ENCODE peak calls at places on chromosomes 4 and X, in seven cellular contexts. One of them, this sample, is unnamed.

GRCh38 chr4:8224596-8225289 is 25.7 kb downstream of the SH3TC1 start:
- DNase-seq in tibial artery: no peak
- DNase-seq in SJSA1: no peak
- DNase-seq in adipocyte: no peak
- DNase-seq in adrenal gland: no peak
- DNase-seq in psoas muscle: no peak
- DNase-seq in right cardiac atrium: no peak
- DNase-seq in this sample: no peak

GRCh38 chr4:124334119-124334518 is 378.4 kb downstream of the ANKRD50 start:
- DNase-seq in tibial artery: no peak
- DNase-seq in SJSA1: no peak
- DNase-seq in adipocyte: peak; percentile 93
- DNase-seq in adrenal gland: peak; percentile 59
- DNase-seq in psoas muscle: no peak
- DNase-seq in right cardiac atrium: no peak
- DNase-seq in this sample: peak; percentile 36

GRCh38 chr4:119099227-119099910 is 36.3 kb upstream of the MYOZ2 start:
- DNase-seq in tibial artery: no peak
- DNase-seq in SJSA1: no peak
- DNase-seq in adipocyte: peak; percentile 82
- DNase-seq in adrenal gland: no peak
- DNase-seq in psoas muscle: no peak
- DNase-seq in right cardiac atrium: no peak
- DNase-seq in this sample: no peak

GRCh38 chr4:17232575-17233253 is 279.2 kb downstream of the QDPR start:
- DNase-seq in tibial artery: peak; percentile 32
- DNase-seq in SJSA1: peak; percentile 72
- DNase-seq in adipocyte: peak; percentile 78
- DNase-seq in adrenal gland: peak; percentile 81
- DNase-seq in psoas muscle: no peak
- DNase-seq in right cardiac atrium: peak; percentile 42
- DNase-seq in this sample: no peak

GRCh38 chr4:73843369-73843768 is 6.9 kb downstream of the CXCL6 start:
- DNase-seq in tibial artery: no peak
- DNase-seq in SJSA1: no peak
- DNase-seq in adipocyte: no peak
- DNase-seq in adrenal gland: no peak
- DNase-seq in psoas muscle: no peak
- DNase-seq in right cardiac atrium: no peak
- DNase-seq in this sample: no peak

GRCh38 chr4:110109455-110109854 is 89.0 kb downstream of the ELOVL6 start:
- DNase-seq in tibial artery: no peak
- DNase-seq in SJSA1: no peak
- DNase-seq in adipocyte: peak; percentile 42
- DNase-seq in adrenal gland: no peak
- DNase-seq in psoas muscle: no peak
- DNase-seq in right cardiac atrium: no peak
- DNase-seq in this sample: no peak

GRCh38 chr4:27684501-27685077 is 823.9 kb downstream of the STIM2 start:
- DNase-seq in tibial artery: peak; percentile 23
- DNase-seq in SJSA1: no peak
- DNase-seq in adipocyte: peak; percentile 78
- DNase-seq in adrenal gland: peak; percentile 81
- DNase-seq in psoas muscle: peak; percentile 44
- DNase-seq in right cardiac atrium: peak; percentile 14
- DNase-seq in this sample: no peak

GRCh38 chrX:97740044-97740443 is 856.3 kb downstream of the RPA4 start:
- DNase-seq in tibial artery: no peak
- DNase-seq in SJSA1: no peak
- DNase-seq in adipocyte: no peak
- DNase-seq in adrenal gland: no peak
- DNase-seq in psoas muscle: no peak
- DNase-seq in right cardiac atrium: no peak
- DNase-seq in this sample: no peak

GRCh38 chrX:18890724-18891560 is 93.0 kb downstream of the PHKA2 start:
- DNase-seq in tibial artery: no peak
- DNase-seq in SJSA1: no peak
- DNase-seq in adipocyte: no peak
- DNase-seq in adrenal gland: no peak
- DNase-seq in psoas muscle: no peak
- DNase-seq in right cardiac atrium: no peak
- DNase-seq in this sample: no peak

GRCh38 chr4:47528651-47529050 is 43.6 kb downstream of the ATP10D start:
- DNase-seq in tibial artery: no peak
- DNase-seq in SJSA1: no peak
- DNase-seq in adipocyte: peak; percentile 28
- DNase-seq in adrenal gland: no peak
- DNase-seq in psoas muscle: no peak
- DNase-seq in right cardiac atrium: no peak
- DNase-seq in this sample: no peak

GRCh38 chr4:119647558-119647957 is 19.0 kb upstream of the PDE5A start:
- DNase-seq in tibial artery: no peak
- DNase-seq in SJSA1: no peak
- DNase-seq in adipocyte: peak; percentile 53
- DNase-seq in adrenal gland: no peak
- DNase-seq in psoas muscle: no peak
- DNase-seq in right cardiac atrium: no peak
- DNase-seq in this sample: no peak

GRCh38 chrX:153434801-153435200 is 11.1 kb downstream of the TREX2 start:
- DNase-seq in tibial artery: no peak
- DNase-seq in SJSA1: no peak
- DNase-seq in adipocyte: no peak
- DNase-seq in adrenal gland: no peak
- DNase-seq in psoas muscle: no peak
- DNase-seq in right cardiac atrium: no peak
- DNase-seq in this sample: no peak

GRCh38 chr4:153465583-153465921 is 608 bp upstream of the TMEM131L start:
- DNase-seq in tibial artery: peak; percentile 61
- DNase-seq in SJSA1: peak; percentile 60
- DNase-seq in adipocyte: peak; percentile 65
- DNase-seq in adrenal gland: peak; percentile 77
- DNase-seq in psoas muscle: peak; percentile 72
- DNase-seq in right cardiac atrium: peak; percentile 47
- DNase-seq in this sample: peak; percentile 41

GRCh38 chrX:9663216-9663615 is 102.4 kb downstream of the GPR143 start:
- DNase-seq in tibial artery: no peak
- DNase-seq in SJSA1: no peak
- DNase-seq in adipocyte: no peak
- DNase-seq in adrenal gland: no peak
- DNase-seq in psoas muscle: no peak
- DNase-seq in right cardiac atrium: no peak
- DNase-seq in this sample: no peak

GRCh38 chr4:128277856-128278255 is 9.8 kb downstream of the PGRMC2 start:
- DNase-seq in tibial artery: no peak
- DNase-seq in SJSA1: no peak
- DNase-seq in adipocyte: no peak
- DNase-seq in adrenal gland: no peak
- DNase-seq in psoas muscle: no peak
- DNase-seq in right cardiac atrium: no peak
- DNase-seq in this sample: no peak

GRCh38 chrX:111040377-111041017 is 55.5 kb upstream of the PAK3 start:
- DNase-seq in tibial artery: no peak
- DNase-seq in SJSA1: no peak
- DNase-seq in adipocyte: no peak
- DNase-seq in adrenal gland: no peak
- DNase-seq in psoas muscle: no peak
- DNase-seq in right cardiac atrium: no peak
- DNase-seq in this sample: no peak

GRCh38 chr4:144615182-144615581 is 30.8 kb upstream of the HHIP start:
- DNase-seq in tibial artery: no peak
- DNase-seq in SJSA1: no peak
- DNase-seq in adipocyte: no peak
- DNase-seq in adrenal gland: no peak
- DNase-seq in psoas muscle: no peak
- DNase-seq in right cardiac atrium: no peak
- DNase-seq in this sample: no peak

DNA sequence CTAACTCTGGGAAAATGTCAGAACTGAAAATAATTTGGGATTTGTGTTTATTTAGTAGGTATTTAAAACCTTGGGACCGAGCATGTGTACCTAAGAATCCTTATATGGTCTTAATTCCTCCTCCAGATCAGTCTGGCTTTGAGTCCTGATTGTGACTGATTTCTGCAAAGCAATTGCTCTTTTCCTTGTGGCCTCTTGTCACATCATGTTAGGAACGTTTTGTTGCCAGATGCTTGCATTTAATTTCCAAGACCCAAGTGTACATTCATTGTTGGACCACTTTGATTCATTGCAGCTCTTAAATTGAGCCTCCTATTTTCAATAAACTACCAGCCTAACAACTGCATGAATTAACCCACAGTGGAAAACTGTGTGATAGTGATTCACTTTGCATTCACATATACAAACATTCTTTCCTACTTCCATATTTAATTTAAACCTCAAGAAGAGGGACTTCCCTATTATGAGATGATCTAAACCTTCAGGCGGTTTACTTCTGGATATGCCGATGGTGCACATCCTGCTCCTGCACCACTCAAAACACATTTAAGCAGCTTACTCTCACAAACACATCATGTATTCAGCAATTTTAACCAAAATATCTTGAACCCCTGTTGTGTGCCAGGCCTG is 118.4 kb downstream of the AFF1 start:
- DNase-seq in tibial artery: no peak
- DNase-seq in SJSA1: no peak
- DNase-seq in adipocyte: no peak
- DNase-seq in adrenal gland: no peak
- DNase-seq in psoas muscle: no peak
- DNase-seq in right cardiac atrium: no peak
- DNase-seq in this sample: no peak
- H3K4me1 ChIP-seq in tibial artery: peaks cover 75% of the 10 kb centered on the region
- H3K4me1 ChIP-seq in SJSA1: peaks cover 24% of the 10 kb centered on the region
- H3K4me1 ChIP-seq in adipocyte: peaks cover 41% of the 10 kb centered on the region
- H3K4me1 ChIP-seq in adrenal gland: peaks cover 72% of the 10 kb centered on the region
- H3K4me1 ChIP-seq in psoas muscle: peaks cover 77% of the 10 kb centered on the region
- H3K4me1 ChIP-seq in right cardiac atrium: peaks cover 27% of the 10 kb centered on the region
- H3K4me1 ChIP-seq in this sample: peaks cover 16% of the 10 kb centered on the region

GRCh38 chr4:76898385-76898692 is 395 bp upstream of the SOWAHB start:
- DNase-seq in tibial artery: no peak
- DNase-seq in SJSA1: no peak
- DNase-seq in adipocyte: peak; percentile 12
- DNase-seq in adrenal gland: no peak
- DNase-seq in psoas muscle: no peak
- DNase-seq in right cardiac atrium: no peak
- DNase-seq in this sample: no peak

GRCh38 chr4:76897522-76898384 is at the start of gene SOWAHB:
- DNase-seq in tibial artery: no peak
- DNase-seq in SJSA1: no peak
- DNase-seq in adipocyte: peak; percentile 48
- DNase-seq in adrenal gland: no peak
- DNase-seq in psoas muscle: peak; percentile 53
- DNase-seq in right cardiac atrium: no peak
- DNase-seq in this sample: peak; percentile 86

GRCh38 chr4:76896048-76896447 is 1.9 kb downstream of the SOWAHB start:
- DNase-seq in tibial artery: no peak
- DNase-seq in SJSA1: no peak
- DNase-seq in adipocyte: no peak
- DNase-seq in adrenal gland: no peak
- DNase-seq in psoas muscle: no peak
- DNase-seq in right cardiac atrium: no peak
- DNase-seq in this sample: no peak

GRCh38 chr4:76895619-76896018 is 2.3 kb downstream of the SOWAHB start:
- DNase-seq in tibial artery: no peak
- DNase-seq in SJSA1: no peak
- DNase-seq in adipocyte: no peak
- DNase-seq in adrenal gland: no peak
- DNase-seq in psoas muscle: no peak
- DNase-seq in right cardiac atrium: no peak
- DNase-seq in this sample: no peak

GRCh38 chr4:76896731-76897521 is 1.0 kb downstream of the SOWAHB start:
- DNase-seq in tibial artery: no peak
- DNase-seq in SJSA1: no peak
- DNase-seq in adipocyte: peak; percentile 52
- DNase-seq in adrenal gland: no peak
- DNase-seq in psoas muscle: no peak
- DNase-seq in right cardiac atrium: peak; percentile 14
- DNase-seq in this sample: no peak
- H3K4me3 ChIP-seq in tibial artery: peak overlapping the region; percentile 66
- H3K4me3 ChIP-seq in SJSA1: peak overlapping the region; percentile 32
- H3K4me3 ChIP-seq in adipocyte: peak overlapping the region; percentile 65
- H3K4me3 ChIP-seq in adrenal gland: peak overlapping the region; percentile 64
- H3K4me3 ChIP-seq in psoas muscle: peak overlapping the region; percentile 64
- H3K4me3 ChIP-seq in right cardiac atrium: peak overlapping the region; percentile 50
- H3K4me3 ChIP-seq in this sample: peak overlapping the region; percentile 51

DNA sequence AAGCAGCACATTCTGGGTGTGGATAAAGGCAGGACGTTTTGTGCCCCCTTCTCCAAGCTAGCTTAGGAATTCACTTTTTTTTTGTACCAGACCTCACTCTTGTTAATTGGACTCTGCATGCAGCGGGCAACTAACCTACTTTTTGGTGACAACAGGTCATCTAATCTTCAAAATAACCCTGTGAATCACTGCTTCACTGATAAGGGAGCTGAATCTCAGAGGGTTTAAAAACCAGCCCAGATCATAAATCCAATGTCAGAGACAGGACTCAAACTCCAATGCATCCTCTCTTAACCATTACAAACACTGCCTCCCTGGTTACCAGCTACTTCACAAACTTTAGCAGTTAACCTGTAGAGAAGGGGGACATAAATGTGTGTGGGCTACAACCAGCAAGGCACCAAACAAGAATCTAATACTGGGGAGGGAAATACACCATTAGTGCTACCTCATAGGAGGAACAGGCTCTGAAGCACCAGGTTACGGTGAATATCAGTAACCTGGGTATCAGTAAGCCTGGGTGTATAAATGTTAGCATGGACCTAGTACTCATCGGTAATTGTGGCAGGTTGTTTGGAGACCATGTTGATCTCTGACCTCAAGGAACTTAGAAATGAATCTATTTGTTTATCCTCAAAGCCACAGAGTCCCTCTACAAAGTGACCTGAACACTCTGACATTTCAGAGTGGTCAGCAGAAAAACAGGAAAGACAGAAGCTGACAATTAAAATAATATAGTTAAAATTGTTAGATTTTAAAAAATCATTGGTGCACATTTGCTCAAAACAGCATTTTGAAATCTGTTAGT is 2.6 kb downstream of the TIFA start:
- DNase-seq in tibial artery: no peak
- DNase-seq in SJSA1: no peak
- DNase-seq in adipocyte: no peak
- DNase-seq in adrenal gland: no peak
- DNase-seq in psoas muscle: no peak
- DNase-seq in right cardiac atrium: no peak
- DNase-seq in this sample: no peak
- H3K4me1 ChIP-seq in tibial artery: peaks cover 22% of the 10 kb centered on the region
- H3K4me1 ChIP-seq in SJSA1: peaks cover 25% of the 10 kb centered on the region
- H3K4me1 ChIP-seq in adipocyte: peaks cover 15% of the 10 kb centered on the region
- H3K4me1 ChIP-seq in adrenal gland: peaks cover 27% of the 10 kb centered on the region
- H3K4me1 ChIP-seq in psoas muscle: peaks cover 16% of the 10 kb centered on the region
- H3K4me1 ChIP-seq in right cardiac atrium: no peaks in the 10 kb centered on the region
- H3K4me1 ChIP-seq in this sample: peaks cover 1% of the 10 kb centered on the region

DNA sequence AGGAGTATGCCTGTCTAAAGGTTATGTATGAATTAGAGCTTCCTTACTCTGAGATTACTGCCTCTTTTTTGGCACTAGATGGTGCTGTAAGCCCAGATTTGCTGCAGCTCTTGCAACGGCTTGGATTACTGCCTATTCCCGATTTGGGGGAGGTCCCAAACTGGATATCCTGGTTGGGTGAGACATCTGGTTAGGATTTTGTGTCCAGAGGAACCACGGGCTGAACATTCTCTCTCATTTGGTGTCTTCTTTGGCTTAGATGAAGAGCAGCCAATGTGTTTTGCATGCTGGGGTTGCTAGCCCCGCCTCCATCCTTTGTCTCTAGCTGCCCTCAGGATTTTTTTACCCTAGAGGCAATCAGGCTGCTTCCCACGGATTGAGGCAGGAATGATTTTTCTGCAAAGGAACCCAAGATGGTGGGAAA is 31.9 kb downstream of the F8A1 start:
- DNase-seq in tibial artery: peak; percentile 26
- DNase-seq in SJSA1: peak; percentile 52
- DNase-seq in adipocyte: peak; percentile 86
- DNase-seq in adrenal gland: peak; percentile 76
- DNase-seq in psoas muscle: peak; percentile 52
- DNase-seq in right cardiac atrium: peak; percentile 39
- DNase-seq in this sample: peak; percentile 42
- H3K4me3 ChIP-seq in tibial artery: no peak overlapping the region
- H3K4me3 ChIP-seq in SJSA1: no peak overlapping the region
- H3K4me3 ChIP-seq in adipocyte: peak overlapping the region; percentile 43
- H3K4me3 ChIP-seq in adrenal gland: no peak overlapping the region
- H3K4me3 ChIP-seq in psoas muscle: peak overlapping the region; percentile 22
- H3K4me3 ChIP-seq in right cardiac atrium: no peak overlapping the region
- H3K4me3 ChIP-seq in this sample: no peak overlapping the region

This sample was measured in lung.